ENCODE peak calls at places on chromosomes 16 and 17, in four cellular contexts. C is CD4-positive, alpha-beta T cell; H is A673; X is cardiac muscle cell. W is an unnamed sample.

GRCh38 chr17:50201226-50201854 is at the start of gene COL1A1:
- DNase-seq in C (no peak), H (no peak), X (peak), W (no peak)

GRCh38 chr17:4130715-4131114 is 12.1 kb downstream of the ZZEF1 start:
- DNase-seq in C (no peak), H (peak), X (no peak), W (no peak)

GRCh38 chr16:10877472-10877946 is 507 bp downstream of the CIITA start:
- DNase-seq in C (no peak), H (no peak), X (no peak), W (no peak)

GRCh38 chr16:84599528-84600202 is 18.2 kb downstream of the COTL1 start:
- DNase-seq in C (no peak), H (peak), X (peak), W (peak)

GRCh38 chr16:56779956-56780355 is 50.0 kb downstream of the NUP93 start:
- DNase-seq in C (no peak), H (no peak), X (no peak), W (no peak)

GRCh38 chr17:4881761-4882555 is 17.4 kb upstream of the C17orf107 start:
- DNase-seq in C (peak), H (peak), X (peak), W (peak)

GRCh38 chr16:3536271-3536671 is 35.5 kb downstream of the CLUAP1 start:
- DNase-seq in C (no peak), H (no peak), X (peak), W (no peak)

GRCh38 chr16:3971261-3971660 is 90.7 kb upstream of the CREBBP start:
- DNase-seq in C (no peak), H (no peak), X (peak), W (no peak)

GRCh38 chr16:85992779-85993178 is 93.8 kb downstream of the IRF8 start:
- DNase-seq in C (no peak), H (no peak), X (no peak), W (no peak)

GRCh38 chr16:22216191-22216831 is 10.2 kb downstream of the EEF2K start:
- DNase-seq in C (no peak), H (no peak), X (peak), W (no peak)

GRCh38 chr16:85330694-85331188 is 218.5 kb upstream of the CIBAR2 start:
- DNase-seq in C (no peak), H (peak), X (peak), W (no peak)

GRCh38 chr17:59643159-59643857 is 23.6 kb downstream of the CLTC start:
- DNase-seq in C (no peak), H (no peak), X (peak), W (no peak)

GRCh38 chr16:4891886-4892216 is 44.6 kb downstream of the UBN1 start:
- DNase-seq in C (no peak), H (no peak), X (no peak), W (no peak)

GRCh38 chr17:57109393-57110151 is 24.5 kb downstream of the AKAP1 start:
- DNase-seq in C (no peak), H (peak), X (peak), W (peak)

GRCh38 chr17:80819422-80820164 is 172.0 kb upstream of the CHMP6 start:
- DNase-seq in C (no peak), H (no peak), X (no peak), W (no peak)

GRCh38 chr17:34706029-34706428 is 126.6 kb downstream of the TMEM132E start:
- DNase-seq in C (no peak), H (peak), X (peak), W (peak)

GRCh38 chr16:49466529-49466831 is 92.9 kb downstream of the C16orf78 start:
- DNase-seq in C (no peak), H (no peak), X (no peak), W (no peak)